ENCODE peak calls at places on chromosomes 4 and X, in ten cellular contexts. Q, O, B, N, S, Z, J, D, U and F are unnamed samples.

GRCh38 chr4:68463796-68464195 is 16.5 kb downstream of the TMPRSS11E start:
- ATAC-seq in Q (no peak), O (no peak), B (no peak), N (no peak), S (no peak), Z (no peak), J (no peak), D (no peak), U (peak; percentile 77), F (no peak)

GRCh38 chr4:101993002-101993840 is 202.7 kb downstream of the BANK1 start:
- ATAC-seq in Q (no peak), O (peak; percentile 25), B (no peak), N (no peak), S (no peak), Z (no peak), J (no peak), D (no peak), U (no peak), F (no peak)

GRCh38 chr4:119053245-119053644 is 82.4 kb upstream of the MYOZ2 start:
- ATAC-seq in Q (no peak), O (peak; percentile 19), B (no peak), N (no peak), S (no peak), Z (no peak), J (no peak), D (no peak), U (no peak), F (no peak)

GRCh38 chr4:2850966-2851782 is 7.5 kb downstream of the ADD1 start:
- ATAC-seq in Q (peak; percentile 41), O (no peak), B (no peak), N (peak; percentile 28), S (no peak), Z (no peak), J (peak; percentile 19), D (no peak), U (no peak), F (no peak)

GRCh38 chr4:73308286-73308685 is 49.7 kb upstream of the ANKRD17 start:
- ATAC-seq in Q (no peak), O (no peak), B (no peak), N (no peak), S (no peak), Z (no peak), J (no peak), D (peak; percentile 48), U (peak; percentile 53), F (no peak)

GRCh38 chrX:136584545-136584944 is 52.5 kb downstream of the VGLL1 start:
- ATAC-seq in Q (no peak), O (no peak), B (no peak), N (no peak), S (no peak), Z (peak; percentile 18), J (no peak), D (no peak), U (no peak), F (no peak)

GRCh38 chrX:21930986-21931385 is 9.5 kb upstream of the SMS start:
- ATAC-seq in Q (no peak), O (no peak), B (no peak), N (no peak), S (no peak), Z (no peak), J (no peak), D (no peak), U (no peak), F (no peak)

GRCh38 chrX:25005382-25006185 is 10.2 kb downstream of the ARX start:
- ATAC-seq in Q (no peak), O (no peak), B (no peak), N (no peak), S (no peak), Z (no peak), J (no peak), D (no peak), U (no peak), F (no peak)

GRCh38 chrX:13420545-13421183 is 100.8 kb upstream of the ATXN3L start:
- ATAC-seq in Q (no peak), O (peak; percentile 21), B (no peak), N (no peak), S (no peak), Z (no peak), J (no peak), D (no peak), U (no peak), F (no peak)

GRCh38 chrX:24424948-24425347 is 40.1 kb upstream of the PDK3 start:
- ATAC-seq in Q (no peak), O (peak; percentile 71), B (peak; percentile 76), N (no peak), S (no peak), Z (no peak), J (no peak), D (no peak), U (no peak), F (peak; percentile 70)

GRCh38 chr4:1711906-1712215 is 258 bp downstream of the SLBP start:
- ATAC-seq in Q (peak; percentile 22), O (peak; percentile 44), B (peak; percentile 25), N (no peak), S (peak; percentile 19), Z (no peak), J (peak; percentile 18), D (peak; percentile 24), U (no peak), F (peak; percentile 40)

GRCh38 chr4:2874861-2875260 is 31.2 kb downstream of the ADD1 start:
- ATAC-seq in Q (no peak), O (no peak), B (no peak), N (no peak), S (no peak), Z (no peak), J (no peak), D (no peak), U (no peak), F (no peak)

GRCh38 chr4:84583871-84584373 is 995 bp downstream of the CDS1 start:
- ATAC-seq in Q (no peak), O (no peak), B (no peak), N (no peak), S (no peak), Z (no peak), J (no peak), D (no peak), U (peak; percentile 1), F (no peak)

GRCh38 chrX:37060999-37061398 is 52.8 kb downstream of the FAM47C start:
- ATAC-seq in Q (no peak), O (no peak), B (no peak), N (no peak), S (no peak), Z (no peak), J (no peak), D (peak; percentile 78), U (no peak), F (no peak)

GRCh38 chrX:85903692-85904471 is 143.5 kb downstream of the CHM start:
- ATAC-seq in Q (no peak), O (no peak), B (no peak), N (no peak), S (no peak), Z (no peak), J (no peak), D (no peak), U (no peak), F (no peak)

GRCh38 chr4:83335691-83336090 is 1.0 kb upstream of the HPSE start:
- ATAC-seq in Q (no peak), O (peak; percentile 31), B (peak; percentile 26), N (no peak), S (no peak), Z (no peak), J (no peak), D (no peak), U (no peak), F (peak; percentile 29)

GRCh38 chrX:43500240-43500639 is 155.9 kb upstream of the MAOA start:
- ATAC-seq in Q (no peak), O (no peak), B (no peak), N (no peak), S (no peak), Z (no peak), J (no peak), D (no peak), U (no peak), F (no peak)

GRCh38 chr4:89134775-89135319 is 23.5 kb downstream of the TIGD2 start:
- ATAC-seq in Q (no peak), O (peak; percentile 65), B (peak; percentile 57), N (no peak), S (no peak), Z (no peak), J (no peak), D (peak; percentile 63), U (peak; percentile 77), F (no peak)

GRCh38 chrX:118510076-118510475 is 14.5 kb downstream of the DOCK11 start:
- ATAC-seq in Q (no peak), O (no peak), B (no peak), N (no peak), S (no peak), Z (no peak), J (no peak), D (no peak), U (no peak), F (no peak)

GRCh38 chrX:31251336-31251735 is 179.5 kb upstream of the FTHL17 start:
- ATAC-seq in Q (no peak), O (no peak), B (no peak), N (no peak), S (no peak), Z (no peak), J (no peak), D (no peak), U (no peak), F (no peak)

GRCh38 chr4:3436798-3437581 is 4.8 kb upstream of the HGFAC start:
- ATAC-seq in Q (peak; percentile 45), O (no peak), B (no peak), N (peak; percentile 39), S (no peak), Z (peak; percentile 47), J (no peak), D (peak; percentile 93), U (peak; percentile 92), F (peak; percentile 52)

GRCh38 chr4:135236035-135236434 is 1034.4 kb upstream of the PABPC4L start:
- ATAC-seq in Q (no peak), O (no peak), B (no peak), N (no peak), S (no peak), Z (no peak), J (no peak), D (no peak), U (no peak), F (no peak)

GRCh38 chrX:10168226-10168625 is 11.5 kb downstream of the CLCN4 start:
- ATAC-seq in Q (no peak), O (no peak), B (no peak), N (no peak), S (no peak), Z (no peak), J (no peak), D (peak; percentile 30), U (no peak), F (no peak)

GRCh38 chr4:186760576-186760975 is 36.9 kb upstream of the FAT1 start:
- ATAC-seq in Q (no peak), O (no peak), B (no peak), N (no peak), S (no peak), Z (no peak), J (no peak), D (no peak), U (peak; percentile 19), F (no peak)

GRCh38 chrX:47489507-47490275 is 6.7 kb upstream of the ZNF41 start:
- ATAC-seq in Q (no peak), O (peak; percentile 94), B (peak; percentile 65), N (no peak), S (no peak), Z (no peak), J (no peak), D (no peak), U (no peak), F (no peak)

GRCh38 chr4:5760936-5761480 is 50.0 kb downstream of the EVC start:
- ATAC-seq in Q (no peak), O (no peak), B (no peak), N (no peak), S (no peak), Z (no peak), J (no peak), D (no peak), U (no peak), F (no peak)